ENCODE peak calls at places on chromosomes 4 and X, in seven cellular contexts. M is Right ventricle myocardium superior; P is fibroblast of gingiva; L is stimulated activated CD8-positive, alpha-beta memory T cell treated with anti-CD3 and anti-CD28 coated beads, Interleukin-7, amount 100 ng/mL, for 1 hour; Y is left cardiac atrium; Q is GF-D8; D is activated T-cell treated with anti-CD3 and anti-CD28 coated beads, Interleukin-2, amount 50 U/mL, for 4 hours. U is an unnamed sample.

GRCh38 chr4:77185681-77186080 is 28.7 kb downstream of the CCNG2 start:
- DNase-seq in M (no peak), P (no peak), L (no peak), Y (no peak), Q (no peak), D (no peak), U (no peak)

GRCh38 chrX:113058634-113059033 is 218.0 kb upstream of the AMOT start:
- DNase-seq in M (no peak), P (peak), L (no peak), Y (no peak), Q (no peak), D (no peak), U (no peak)

GRCh38 chr4:4761128-4761991 is 98.1 kb upstream of the MSX1 start:
- DNase-seq in M (no peak), P (no peak), L (no peak), Y (no peak), Q (no peak), D (no peak), U (no peak)

GRCh38 chr4:122423246-122423645 is 33.3 kb downstream of the IL2 start:
- DNase-seq in M (no peak), P (peak), L (no peak), Y (no peak), Q (no peak), D (no peak), U (no peak)

GRCh38 chr4:7232061-7232616 is 39.8 kb downstream of the SORCS2 start:
- DNase-seq in M (no peak), P (no peak), L (no peak), Y (no peak), Q (no peak), D (no peak), U (no peak)

GRCh38 chrX:136130931-136131843 is 16.1 kb upstream of the FHL1 start:
- DNase-seq in M (no peak), P (peak), L (no peak), Y (no peak), Q (no peak), D (no peak), U (no peak)

GRCh38 chr4:18676136-18676922 is 654.8 kb upstream of the LCORL start:
- DNase-seq in M (no peak), P (no peak), L (no peak), Y (no peak), Q (no peak), D (no peak), U (no peak)

GRCh38 chrX:47646636-47647035 is 3.7 kb downstream of the ELK1 start:
- DNase-seq in M (no peak), P (no peak), L (no peak), Y (no peak), Q (no peak), D (no peak), U (no peak)

GRCh38 chrX:114774691-114775090 is 190.8 kb downstream of the HTR2C start:
- DNase-seq in M (no peak), P (peak), L (no peak), Y (no peak), Q (no peak), D (no peak), U (no peak)

GRCh38 chr4:3111461-3111860 is 37.0 kb downstream of the HTT start:
- DNase-seq in M (no peak), P (peak), L (no peak), Y (no peak), Q (no peak), D (no peak), U (no peak)

GRCh38 chr4:177256950-177257349 is 52.7 kb upstream of the NEIL3 start:
- DNase-seq in M (no peak), P (no peak), L (no peak), Y (no peak), Q (no peak), D (no peak), U (no peak)

GRCh38 chr4:143390764-143391163 is 54.1 kb downstream of the GAB1 start:
- DNase-seq in M (no peak), P (no peak), L (no peak), Y (no peak), Q (no peak), D (no peak), U (no peak)

GRCh38 chrX:97267916-97268680 is 384.4 kb downstream of the RPA4 start:
- DNase-seq in M (no peak), P (peak), L (no peak), Y (no peak), Q (no peak), D (no peak), U (no peak)

GRCh38 chr4:51932684-51933083 is 87.5 kb downstream of the LRRC66 start:
- DNase-seq in M (no peak), P (no peak), L (no peak), Y (no peak), Q (no peak), D (no peak), U (no peak)

GRCh38 chr4:110637408-110638131 is 14.7 kb upstream of the PITX2 start:
- DNase-seq in M (no peak), P (no peak), L (no peak), Y (no peak), Q (no peak), D (no peak), U (no peak)

GRCh38 chr4:181656748-181657147 is 586.5 kb upstream of the TENM3 start:
- DNase-seq in M (no peak), P (no peak), L (no peak), Y (no peak), Q (no peak), D (no peak), U (no peak)

GRCh38 chr4:84878090-84878489 is 88.4 kb downstream of the WDFY3 start:
- DNase-seq in M (no peak), P (peak), L (no peak), Y (no peak), Q (no peak), D (no peak), U (no peak)

GRCh38 chr4:100208964-100209363 is 18.7 kb upstream of the DDIT4L start:
- DNase-seq in M (no peak), P (no peak), L (no peak), Y (no peak), Q (no peak), D (no peak), U (no peak)

GRCh38 chr4:6918345-6918744 is 8.7 kb downstream of the TBC1D14 start:
- DNase-seq in M (no peak), P (no peak), L (no peak), Y (no peak), Q (peak), D (no peak), U (no peak)

GRCh38 chr4:83110222-83110945 is 4.1 kb downstream of the PLAC8 start:
- DNase-seq in M (peak), P (peak), L (peak), Y (peak), Q (peak), D (peak), U (peak)

GRCh38 chr4:80732010-80732409 is 298.5 kb upstream of the BMP3 start:
- DNase-seq in M (no peak), P (no peak), L (no peak), Y (no peak), Q (no peak), D (no peak), U (no peak)

GRCh38 chr4:98181815-98182214 is 38.5 kb upstream of the STPG2 start:
- DNase-seq in M (no peak), P (no peak), L (no peak), Y (no peak), Q (no peak), D (no peak), U (no peak)

GRCh38 chr4:81723927-81724587 is 252.3 kb upstream of the RASGEF1B start:
- DNase-seq in M (no peak), P (no peak), L (no peak), Y (peak), Q (no peak), D (peak), U (no peak)

GRCh38 chr4:183987529-183987946 is 82.4 kb downstream of the STOX2 start:
- DNase-seq in M (peak), P (peak), L (no peak), Y (peak), Q (no peak), D (no peak), U (peak)

GRCh38 chrX:118603981-118604380 is 108.4 kb downstream of the DOCK11 start:
- DNase-seq in M (no peak), P (peak), L (no peak), Y (peak), Q (no peak), D (peak), U (peak)

GRCh38 chr4:6362896-6363295 is 93.2 kb downstream of the WFS1 start:
- DNase-seq in M (no peak), P (no peak), L (no peak), Y (peak), Q (no peak), D (no peak), U (peak)

GRCh38 chr4:85595796-85596559 is 121.0 kb downstream of the ARHGAP24 start:
- DNase-seq in M (no peak), P (no peak), L (no peak), Y (no peak), Q (no peak), D (no peak), U (no peak)

GRCh38 chr4:2180410-2180809 is 61.5 kb downstream of the HAUS3 start:
- DNase-seq in M (no peak), P (no peak), L (no peak), Y (no peak), Q (no peak), D (no peak), U (no peak)

GRCh38 chr4:2263701-2264321 is 1.9 kb upstream of the MXD4 start:
- DNase-seq in M (peak), P (no peak), L (no peak), Y (peak), Q (no peak), D (no peak), U (peak)

GRCh38 chrX:71364221-71364620 is 1.9 kb upstream of the TAF1 start:
- DNase-seq in M (no peak), P (no peak), L (no peak), Y (no peak), Q (no peak), D (no peak), U (no peak)

GRCh38 chrX:121256653-121257052 is 209.2 kb downstream of the GLUD2 start:
- DNase-seq in M (no peak), P (peak), L (no peak), Y (no peak), Q (no peak), D (no peak), U (no peak)

GRCh38 chr4:55910140-55910539 is 38.6 kb upstream of the CEP135 start:
- DNase-seq in M (no peak), P (no peak), L (no peak), Y (no peak), Q (no peak), D (no peak), U (no peak)

GRCh38 chr4:41728571-41728908 is 20.0 kb downstream of the PHOX2B start:
- DNase-seq in M (no peak), P (no peak), L (no peak), Y (no peak), Q (no peak), D (no peak), U (no peak)